ENCODE peak calls at places on chromosomes 1 and 21, in seven cellular contexts. F, Y, W, A, U, I and V are unnamed samples.

GRCh38 chr1:29939086-29939485 is 702.8 kb downstream of the PTPRU start:
- DNase-seq in F (peak; percentile 84), Y (no peak), W (no peak), A (no peak), U (no peak), I (no peak), V (no peak)

GRCh38 chr1:218698181-218698580 is 353.0 kb downstream of the TGFB2 start:
- DNase-seq in F (no peak), Y (no peak), W (no peak), A (no peak), U (no peak), I (no peak), V (no peak)

GRCh38 chr1:63032171-63032570 is 248.2 kb downstream of the ATG4C start:
- DNase-seq in F (no peak), Y (no peak), W (no peak), A (no peak), U (no peak), I (no peak), V (no peak)

GRCh38 chr1:206909167-206909882 is 12.1 kb downstream of the IL24 start:
- DNase-seq in F (no peak), Y (peak; percentile 55), W (no peak), A (no peak), U (peak; percentile 90), I (no peak), V (peak; percentile 51)

GRCh38 chr1:84344286-84344685 is 42.8 kb downstream of the SAMD13 start:
- DNase-seq in F (no peak), Y (no peak), W (no peak), A (peak; percentile 32), U (no peak), I (no peak), V (no peak)

GRCh38 chr21:27329255-27329851 is 362.5 kb upstream of the ADAMTS5 start:
- DNase-seq in F (no peak), Y (no peak), W (no peak), A (peak; percentile 59), U (no peak), I (no peak), V (no peak)

GRCh38 chr1:52792002-52792401 is 50.6 kb upstream of the ZYG11A start:
- DNase-seq in F (no peak), Y (no peak), W (no peak), A (no peak), U (no peak), I (no peak), V (no peak)

GRCh38 chr1:11456970-11457369 is 22.0 kb upstream of the DISP3 start:
- DNase-seq in F (no peak), Y (no peak), W (no peak), A (no peak), U (no peak), I (no peak), V (no peak)

GRCh38 chr1:87120779-87121178 is 206.3 kb downstream of the HS2ST1 start:
- DNase-seq in F (no peak), Y (no peak), W (no peak), A (no peak), U (peak; percentile 74), I (no peak), V (no peak)

GRCh38 chr1:209675567-209676154 is 449 bp downstream of the G0S2 start:
- DNase-seq in F (peak; percentile 86), Y (peak; percentile 57), W (peak; percentile 58), A (peak; percentile 21), U (peak; percentile 78), I (no peak), V (peak; percentile 22)

GRCh38 chr1:24965571-24965930 is 35.5 kb upstream of the RUNX3 start:
- DNase-seq in F (no peak), Y (no peak), W (no peak), A (no peak), U (no peak), I (no peak), V (no peak)

GRCh38 chr1:243396424-243396823 is 140.6 kb downstream of the SDCCAG8 start:
- DNase-seq in F (no peak), Y (no peak), W (no peak), A (no peak), U (no peak), I (no peak), V (no peak)

GRCh38 chr1:47174621-47175020 is 15.2 kb downstream of the PDZK1IP1 start:
- DNase-seq in F (no peak), Y (no peak), W (no peak), A (no peak), U (no peak), I (no peak), V (no peak)

GRCh38 chr1:108704501-108704900 is 8.2 kb upstream of the FNDC7 start:
- DNase-seq in F (peak; percentile 79), Y (no peak), W (no peak), A (peak; percentile 73), U (no peak), I (no peak), V (no peak)

GRCh38 chr1:222023025-222023424 is 281.1 kb upstream of the DUSP10 start:
- DNase-seq in F (no peak), Y (no peak), W (no peak), A (no peak), U (no peak), I (no peak), V (no peak)

GRCh38 chr21:44696572-44696971 is 400 bp upstream of the KRTAP10-12 start:
- DNase-seq in F (peak; percentile 80), Y (no peak), W (no peak), A (no peak), U (no peak), I (peak; percentile 16), V (no peak)

DNA sequence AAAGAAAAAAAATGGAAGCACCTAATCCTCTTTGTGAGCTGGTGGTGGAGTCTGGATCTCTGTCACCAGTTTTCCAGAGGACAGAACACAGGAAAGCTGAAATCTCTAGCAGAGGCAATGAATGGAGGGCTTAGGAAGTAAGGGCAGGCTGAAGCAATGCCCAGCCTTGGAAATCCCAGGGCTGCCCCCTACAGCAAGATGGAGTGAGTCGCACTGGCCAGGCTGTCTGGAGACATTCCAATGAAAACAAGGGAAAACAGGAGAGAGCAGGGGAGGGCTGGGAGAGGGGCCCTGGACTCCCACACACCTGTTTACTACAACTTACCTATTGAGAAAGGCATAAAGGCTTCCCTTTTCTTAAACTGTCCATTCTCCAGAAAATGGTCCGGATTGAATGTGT is 25.9 kb downstream of the CYP2J2 start:
- DNase-seq in F (no peak), Y (no peak), W (no peak), A (no peak), U (peak; percentile 77), I (no peak), V (no peak)
- TF ChIP-seq CTCF in F (no peak), Y (no peak), W (no peak), A (no peak), U (peak; percentile 64), I (no peak), V (no peak)

DNA sequence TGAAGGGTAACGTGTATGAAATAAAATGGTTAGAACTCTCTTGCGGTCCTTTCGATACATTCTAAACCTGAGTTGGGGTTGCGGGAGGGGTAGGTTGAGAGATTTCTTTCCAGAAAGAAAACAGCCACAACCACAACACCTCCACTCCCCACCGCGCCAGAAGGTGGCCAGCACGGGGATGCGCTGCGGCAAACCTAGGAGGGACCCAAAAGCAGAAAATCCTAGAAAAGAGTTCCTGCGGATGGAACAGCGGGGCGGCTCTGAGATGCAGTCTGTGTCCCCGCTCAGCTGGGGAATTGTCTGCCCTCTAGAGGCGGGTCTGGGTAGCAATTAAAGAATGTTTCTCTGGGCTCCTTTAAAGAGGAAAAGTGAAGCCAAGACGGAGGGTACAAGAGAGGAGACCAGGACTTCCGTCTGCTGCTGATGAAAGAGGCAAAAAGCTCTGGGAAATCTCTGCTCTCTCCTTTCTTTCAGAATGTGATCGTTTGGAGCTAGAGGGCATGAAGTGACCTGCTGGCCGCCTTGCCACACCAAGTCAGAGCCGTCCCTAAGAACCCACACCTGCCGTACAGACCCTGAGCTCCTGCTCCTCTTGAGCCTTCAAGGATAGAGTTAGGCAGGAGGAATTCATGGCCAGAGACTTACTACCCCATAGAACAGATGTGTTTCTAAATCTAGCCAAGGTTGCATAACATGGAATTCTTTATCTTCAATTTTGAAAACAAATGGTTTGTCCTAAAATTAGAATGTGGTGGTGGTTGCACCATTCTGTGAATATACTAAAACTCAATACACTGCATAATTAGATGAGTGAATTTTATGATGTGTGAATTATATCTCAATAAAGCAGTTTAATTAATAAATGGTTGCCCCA is 46.5 kb upstream of the COA6 start:
- DNase-seq in F (peak; percentile 71), Y (peak; percentile 75), W (no peak), A (peak; percentile 65), U (peak; percentile 93), I (no peak), V (peak; percentile 47)
- TF ChIP-seq CTCF in F (peak; percentile 89), Y (peak; percentile 79), W (peak; percentile 75), A (peak; percentile 73), U (peak; percentile 88), I (peak; percentile 83), V (peak; percentile 74)

GRCh38 chr21:36745459-36745858 is 46.5 kb downstream of the SIM2 start:
- DNase-seq in F (peak; percentile 49), Y (no peak), W (no peak), A (no peak), U (no peak), I (no peak), V (no peak)

GRCh38 chr21:36750579-36750959 is 51.7 kb downstream of the SIM2 start:
- DNase-seq in F (peak; percentile 60), Y (no peak), W (no peak), A (no peak), U (no peak), I (no peak), V (no peak)

GRCh38 chr21:36749935-36750578 is 51.1 kb downstream of the SIM2 start:
- DNase-seq in F (no peak), Y (peak; percentile 62), W (no peak), A (peak; percentile 61), U (peak; percentile 88), I (no peak), V (no peak)

GRCh38 chr21:36747114-36747814 is 48.3 kb downstream of the SIM2 start:
- DNase-seq in F (peak; percentile 54), Y (peak; percentile 1), W (no peak), A (no peak), U (peak; percentile 61), I (no peak), V (peak; percentile 30)

GRCh38 chr21:36747815-36748381 is 49.0 kb downstream of the SIM2 start:
- DNase-seq in F (peak; percentile 99), Y (peak; percentile 86), W (no peak), A (peak; percentile 8), U (peak; percentile 92), I (no peak), V (peak; percentile 85)
- TF ChIP-seq CTCF in F (peak; percentile 5), Y (peak; percentile 15), W (no peak), A (peak; percentile 13), U (no peak), I (no peak), V (peak; percentile 43)

GRCh38 chr1:46128336-46128735 is 4.1 kb downstream of the PIK3R3 start:
- DNase-seq in F (no peak), Y (no peak), W (no peak), A (no peak), U (no peak), I (no peak), V (no peak)

GRCh38 chr1:46131727-46132528 is 501 bp downstream of the PIK3R3 start:
- DNase-seq in F (no peak), Y (no peak), W (no peak), A (no peak), U (peak; percentile 49), I (peak; percentile 68), V (no peak)

GRCh38 chr1:46131093-46131492 is 1.3 kb downstream of the PIK3R3 start:
- DNase-seq in F (peak; percentile 27), Y (no peak), W (no peak), A (no peak), U (no peak), I (no peak), V (no peak)

GRCh38 chr1:46132529-46133180 is at the start of gene PIK3R3:
- DNase-seq in F (peak; percentile 98), Y (peak; percentile 99), W (peak; percentile 97), A (peak; percentile 99), U (peak; percentile 99), I (peak; percentile 99), V (peak; percentile 96)

GRCh38 chr1:46130144-46130543 is 2.3 kb downstream of the PIK3R3 start:
- DNase-seq in F (no peak), Y (no peak), W (no peak), A (no peak), U (no peak), I (no peak), V (no peak)
- TF ChIP-seq CTCF in F (no peak), Y (no peak), W (no peak), A (no peak), U (no peak), I (no peak), V (peak; percentile 5)